ENCODE peak calls at places on chromosomes 4 and X, in nine cellular contexts. B is right cardiac atrium; M is HT1080; Q is hippocampal formation; X is EL; I is CD8-positive, alpha-beta memory T cell; R is gastrocnemius medialis; H is stimulated activated CD4-positive, alpha-beta T cell treated with anti-CD3 and anti-CD28 coated beads, TNF-alpha, amount 100 ng/mL, for 4 hours; C is mammary epithelial cell. L is an unnamed sample.
A peak's percentile ranks its signal among the peaks of the same experiment; 100 is the strongest.

GRCh38 chr4:3440011-3440410 is 1.8 kb upstream of the HGFAC start:
- DNase-seq in I (no peak), H (no peak), B (peak; percentile 63), R (no peak), M (no peak), C (no peak), X (no peak), Q (no peak), L (no peak)

GRCh38 chr4:42420120-42420519 is 22.8 kb downstream of the SHISA3 start:
- DNase-seq in H (no peak), B (no peak), C (no peak), R (no peak), M (no peak), Q (no peak), X (no peak), I (no peak), L (no peak)

GRCh38 chr4:183342541-183343533 is 20.6 kb upstream of the CLDN24 start:
- DNase-seq in M (no peak), H (no peak), R (no peak), Q (no peak), C (no peak), I (no peak), X (no peak), B (peak; percentile 62), L (no peak)

GRCh38 chr4:47483722-47484121 is 1.4 kb upstream of the ATP10D start:
- DNase-seq in Q (no peak), X (no peak), B (no peak), H (no peak), M (no peak), C (no peak), I (no peak), R (no peak), L (no peak)

GRCh38 chrX:33908074-33908473 is 224.0 kb downstream of the FAM47A start:
- DNase-seq in R (no peak), C (no peak), I (no peak), Q (no peak), B (no peak), H (no peak), M (no peak), X (no peak), L (no peak)

GRCh38 chrX:117892469-117892868 is 224.1 kb downstream of the KLHL13 start:
- DNase-seq in B (no peak), M (no peak), C (no peak), Q (no peak), X (no peak), R (no peak), I (no peak), H (no peak), L (no peak)

GRCh38 chrX:37958493-37959211 is 47.7 kb upstream of the SYTL5 start:
- DNase-seq in H (no peak), Q (no peak), B (no peak), R (no peak), C (no peak), M (no peak), I (no peak), X (no peak), L (no peak)

GRCh38 chr4:177339794-177340374 is 30.2 kb downstream of the NEIL3 start:
- DNase-seq in H (no peak), X (peak; percentile 45), B (no peak), C (peak; percentile 35), R (no peak), Q (no peak), M (peak; percentile 30), I (no peak), L (no peak)

GRCh38 chrX:16319929-16320328 is 152.6 kb downstream of the MAGEB17 start:
- DNase-seq in B (no peak), H (no peak), R (no peak), M (peak; percentile 42), C (no peak), Q (no peak), X (peak; percentile 44), I (no peak), L (no peak)

L was measured in activated B cell treated with CpG ODN at 0.5 μM for 24 hours.